ENCODE peak calls at places on chromosomes 16 and 17, in eight cellular contexts. One of them, this sample, is unnamed.

GRCh38 chr17:3754458-3755334 is 31.0 kb downstream of the HASPIN start:
- DNase-seq in aorta: no peak
- DNase-seq in iPS DF 6.9: peak; percentile 91
- DNase-seq in CD8-positive, alpha-beta T cell: peak; percentile 71
- DNase-seq in kidney epithelial cell: no peak
- DNase-seq in endodermal cell: peak; percentile 100
- DNase-seq in GM23338: peak; percentile 100
- DNase-seq in bronchial epithelial cell: peak; percentile 93
- DNase-seq in this sample: no peak

GRCh38 chr17:688100-688989 is 26.3 kb downstream of the VPS53 start:
- DNase-seq in iPS DF 6.9: no peak
- DNase-seq in bronchial epithelial cell: no peak
- DNase-seq in endodermal cell: peak; percentile 73
- DNase-seq in kidney epithelial cell: no peak
- DNase-seq in aorta: no peak
- DNase-seq in CD8-positive, alpha-beta T cell: no peak
- DNase-seq in GM23338: peak; percentile 67
- DNase-seq in this sample: no peak

GRCh38 chr16:56012479-56012811 is 137.3 kb upstream of the CES5A start:
- DNase-seq in kidney epithelial cell: no peak
- DNase-seq in iPS DF 6.9: no peak
- DNase-seq in bronchial epithelial cell: no peak
- DNase-seq in GM23338: no peak
- DNase-seq in CD8-positive, alpha-beta T cell: no peak
- DNase-seq in aorta: no peak
- DNase-seq in endodermal cell: no peak
- DNase-seq in this sample: no peak

GRCh38 chr16:88968589-88969280 is 8.3 kb downstream of the CBFA2T3 start:
- DNase-seq in GM23338: no peak
- DNase-seq in CD8-positive, alpha-beta T cell: no peak
- DNase-seq in endodermal cell: no peak
- DNase-seq in kidney epithelial cell: no peak
- DNase-seq in bronchial epithelial cell: no peak
- DNase-seq in iPS DF 6.9: no peak
- DNase-seq in aorta: no peak
- DNase-seq in this sample: no peak

GRCh38 chr16:65121870-65122723 is at the start of gene CDH11:
- DNase-seq in GM23338: peak; percentile 78
- DNase-seq in aorta: peak; percentile 90
- DNase-seq in endodermal cell: peak; percentile 84
- DNase-seq in bronchial epithelial cell: peak; percentile 37
- DNase-seq in CD8-positive, alpha-beta T cell: no peak
- DNase-seq in kidney epithelial cell: no peak
- DNase-seq in iPS DF 6.9: no peak
- DNase-seq in this sample: peak; percentile 38

GRCh38 chr17:48634446-48635208 is 8.5 kb upstream of the HOXB9 start:
- DNase-seq in CD8-positive, alpha-beta T cell: no peak
- DNase-seq in bronchial epithelial cell: no peak
- DNase-seq in endodermal cell: peak; percentile 41
- DNase-seq in aorta: peak; percentile 59
- DNase-seq in iPS DF 6.9: no peak
- DNase-seq in kidney epithelial cell: no peak
- DNase-seq in GM23338: no peak
- DNase-seq in this sample: no peak

GRCh38 chr17:65292430-65292829 is 155.3 kb downstream of the RGS9 start:
- DNase-seq in aorta: no peak
- DNase-seq in CD8-positive, alpha-beta T cell: no peak
- DNase-seq in iPS DF 6.9: no peak
- DNase-seq in endodermal cell: no peak
- DNase-seq in kidney epithelial cell: no peak
- DNase-seq in bronchial epithelial cell: no peak
- DNase-seq in GM23338: no peak
- DNase-seq in this sample: no peak

GRCh38 chr17:11251561-11252107 is 10.6 kb downstream of the SHISA6 start:
- DNase-seq in aorta: no peak
- DNase-seq in bronchial epithelial cell: no peak
- DNase-seq in CD8-positive, alpha-beta T cell: no peak
- DNase-seq in kidney epithelial cell: no peak
- DNase-seq in endodermal cell: no peak
- DNase-seq in iPS DF 6.9: no peak
- DNase-seq in GM23338: no peak
- DNase-seq in this sample: no peak

GRCh38 chr17:55444471-55445441 is 23.1 kb upstream of the MMD start:
- DNase-seq in kidney epithelial cell: peak; percentile 45
- DNase-seq in CD8-positive, alpha-beta T cell: no peak
- DNase-seq in aorta: no peak
- DNase-seq in bronchial epithelial cell: peak; percentile 16
- DNase-seq in GM23338: no peak
- DNase-seq in endodermal cell: no peak
- DNase-seq in iPS DF 6.9: no peak
- DNase-seq in this sample: no peak

GRCh38 chr17:29892201-29892600 is 37.8 kb downstream of the SSH2 start:
- DNase-seq in aorta: no peak
- DNase-seq in kidney epithelial cell: no peak
- DNase-seq in iPS DF 6.9: no peak
- DNase-seq in bronchial epithelial cell: no peak
- DNase-seq in endodermal cell: no peak
- DNase-seq in CD8-positive, alpha-beta T cell: no peak
- DNase-seq in GM23338: no peak
- DNase-seq in this sample: no peak

GRCh38 chr16:28616636-28617035 is 6.8 kb upstream of the SULT1A1 start:
- DNase-seq in iPS DF 6.9: no peak
- DNase-seq in CD8-positive, alpha-beta T cell: no peak
- DNase-seq in GM23338: no peak
- DNase-seq in aorta: no peak
- DNase-seq in bronchial epithelial cell: no peak
- DNase-seq in endodermal cell: peak; percentile 31
- DNase-seq in kidney epithelial cell: no peak
- DNase-seq in this sample: no peak

GRCh38 chr17:57008958-57009357 is 31.0 kb downstream of the SCPEP1 start:
- DNase-seq in bronchial epithelial cell: no peak
- DNase-seq in aorta: no peak
- DNase-seq in kidney epithelial cell: no peak
- DNase-seq in GM23338: no peak
- DNase-seq in CD8-positive, alpha-beta T cell: no peak
- DNase-seq in endodermal cell: no peak
- DNase-seq in iPS DF 6.9: no peak
- DNase-seq in this sample: no peak

GRCh38 chr17:80892019-80892855 is 99.4 kb upstream of the CHMP6 start:
- DNase-seq in bronchial epithelial cell: peak; percentile 98
- DNase-seq in iPS DF 6.9: no peak
- DNase-seq in GM23338: no peak
- DNase-seq in aorta: peak; percentile 91
- DNase-seq in kidney epithelial cell: peak; percentile 95
- DNase-seq in endodermal cell: no peak
- DNase-seq in CD8-positive, alpha-beta T cell: peak; percentile 55
- DNase-seq in this sample: peak; percentile 93

GRCh38 chr16:71807905-71808592 is 585 bp downstream of the AP1G1 start:
- DNase-seq in endodermal cell: peak; percentile 47
- DNase-seq in iPS DF 6.9: no peak
- DNase-seq in kidney epithelial cell: no peak
- DNase-seq in CD8-positive, alpha-beta T cell: no peak
- DNase-seq in aorta: no peak
- DNase-seq in GM23338: peak; percentile 32
- DNase-seq in bronchial epithelial cell: peak; percentile 40
- DNase-seq in this sample: no peak

GRCh38 chr16:71526111-71526998 is at the start of gene CHST4:
- DNase-seq in GM23338: peak; percentile 93
- DNase-seq in aorta: no peak
- DNase-seq in kidney epithelial cell: peak; percentile 26
- DNase-seq in CD8-positive, alpha-beta T cell: no peak
- DNase-seq in endodermal cell: peak; percentile 96
- DNase-seq in iPS DF 6.9: peak; percentile 76
- DNase-seq in bronchial epithelial cell: peak; percentile 71
- DNase-seq in this sample: peak; percentile 2

GRCh38 chr17:71327376-71328059 is 793.3 kb upstream of the SOX9 start:
- DNase-seq in endodermal cell: no peak
- DNase-seq in GM23338: no peak
- DNase-seq in CD8-positive, alpha-beta T cell: no peak
- DNase-seq in iPS DF 6.9: no peak
- DNase-seq in aorta: no peak
- DNase-seq in bronchial epithelial cell: peak; percentile 51
- DNase-seq in kidney epithelial cell: no peak
- DNase-seq in this sample: no peak

GRCh38 chr17:1011760-1012735 is 15.1 kb downstream of the TIMM22 start:
- DNase-seq in endodermal cell: no peak
- DNase-seq in kidney epithelial cell: no peak
- DNase-seq in iPS DF 6.9: no peak
- DNase-seq in bronchial epithelial cell: no peak
- DNase-seq in CD8-positive, alpha-beta T cell: no peak
- DNase-seq in GM23338: no peak
- DNase-seq in aorta: peak; percentile 75
- DNase-seq in this sample: no peak

GRCh38 chr17:81923302-81924260 is 4.0 kb downstream of the MAFG start:
- DNase-seq in CD8-positive, alpha-beta T cell: no peak
- DNase-seq in bronchial epithelial cell: peak; percentile 38
- DNase-seq in endodermal cell: peak; percentile 94
- DNase-seq in iPS DF 6.9: no peak
- DNase-seq in aorta: peak; percentile 91
- DNase-seq in kidney epithelial cell: peak; percentile 23
- DNase-seq in GM23338: peak; percentile 84
- DNase-seq in this sample: no peak

GRCh38 chr17:36133629-36134259 is 30.1 kb downstream of the CCL4 start:
- DNase-seq in aorta: no peak
- DNase-seq in GM23338: no peak
- DNase-seq in bronchial epithelial cell: peak; percentile 7
- DNase-seq in iPS DF 6.9: no peak
- DNase-seq in endodermal cell: peak; percentile 21
- DNase-seq in kidney epithelial cell: no peak
- DNase-seq in CD8-positive, alpha-beta T cell: no peak
- DNase-seq in this sample: no peak

GRCh38 chr17:28390984-28391383 is 15.0 kb downstream of the SLC46A1 start:
- DNase-seq in iPS DF 6.9: no peak
- DNase-seq in CD8-positive, alpha-beta T cell: no peak
- DNase-seq in kidney epithelial cell: no peak
- DNase-seq in aorta: no peak
- DNase-seq in GM23338: no peak
- DNase-seq in bronchial epithelial cell: no peak
- DNase-seq in endodermal cell: no peak
- DNase-seq in this sample: no peak
- H3K36me3 ChIP-seq in iPS DF 6.9: no peaks in the 10 kb centered on the region
- H3K36me3 ChIP-seq in CD8-positive, alpha-beta T cell: peaks cover 21% of the 10 kb centered on the region
- H3K36me3 ChIP-seq in kidney epithelial cell: no peaks in the 10 kb centered on the region
- H3K36me3 ChIP-seq in aorta: no peaks in the 10 kb centered on the region
- H3K36me3 ChIP-seq in GM23338: no peaks in the 10 kb centered on the region
- H3K36me3 ChIP-seq in bronchial epithelial cell: no peaks in the 10 kb centered on the region
- H3K36me3 ChIP-seq in endodermal cell: no peaks in the 10 kb centered on the region
- H3K36me3 ChIP-seq in this sample: peaks cover 10% of the 10 kb centered on the region

GRCh38 chr16:3597676-3598075 is 13.7 kb downstream of the SLX4 start:
- DNase-seq in CD8-positive, alpha-beta T cell: no peak
- DNase-seq in kidney epithelial cell: no peak
- DNase-seq in endodermal cell: no peak
- DNase-seq in bronchial epithelial cell: no peak
- DNase-seq in GM23338: no peak
- DNase-seq in iPS DF 6.9: no peak
- DNase-seq in aorta: peak; percentile 41
- DNase-seq in this sample: no peak
- H3K36me3 ChIP-seq in CD8-positive, alpha-beta T cell: peaks cover 3% of the 10 kb centered on the region
- H3K36me3 ChIP-seq in kidney epithelial cell: no peaks in the 10 kb centered on the region
- H3K36me3 ChIP-seq in endodermal cell: peaks cover 39% of the 10 kb centered on the region
- H3K36me3 ChIP-seq in bronchial epithelial cell: peaks cover 3% of the 10 kb centered on the region
- H3K36me3 ChIP-seq in GM23338: peaks cover 10% of the 10 kb centered on the region
- H3K36me3 ChIP-seq in iPS DF 6.9: peaks cover 27% of the 10 kb centered on the region
- H3K36me3 ChIP-seq in aorta: no peaks in the 10 kb centered on the region
- H3K36me3 ChIP-seq in this sample: peaks cover 2% of the 10 kb centered on the region

GRCh38 chr17:67109111-67109510 is 64.8 kb downstream of the CACNG1 start:
- DNase-seq in kidney epithelial cell: no peak
- DNase-seq in CD8-positive, alpha-beta T cell: no peak
- DNase-seq in GM23338: no peak
- DNase-seq in bronchial epithelial cell: no peak
- DNase-seq in aorta: no peak
- DNase-seq in iPS DF 6.9: no peak
- DNase-seq in endodermal cell: no peak
- DNase-seq in this sample: no peak

GRCh38 chr17:67110619-67111018 is 66.3 kb downstream of the CACNG1 start:
- DNase-seq in endodermal cell: no peak
- DNase-seq in aorta: no peak
- DNase-seq in kidney epithelial cell: no peak
- DNase-seq in iPS DF 6.9: no peak
- DNase-seq in CD8-positive, alpha-beta T cell: no peak
- DNase-seq in bronchial epithelial cell: no peak
- DNase-seq in GM23338: no peak
- DNase-seq in this sample: no peak

GRCh38 chr17:67108411-67108810 is 64.1 kb downstream of the CACNG1 start:
- DNase-seq in GM23338: no peak
- DNase-seq in CD8-positive, alpha-beta T cell: no peak
- DNase-seq in aorta: no peak
- DNase-seq in iPS DF 6.9: no peak
- DNase-seq in kidney epithelial cell: no peak
- DNase-seq in bronchial epithelial cell: no peak
- DNase-seq in endodermal cell: no peak
- DNase-seq in this sample: no peak

GRCh38 chr17:67107811-67108210 is 63.5 kb downstream of the CACNG1 start:
- DNase-seq in bronchial epithelial cell: no peak
- DNase-seq in GM23338: no peak
- DNase-seq in endodermal cell: no peak
- DNase-seq in iPS DF 6.9: no peak
- DNase-seq in CD8-positive, alpha-beta T cell: no peak
- DNase-seq in kidney epithelial cell: no peak
- DNase-seq in aorta: no peak
- DNase-seq in this sample: peak; percentile 27

GRCh38 chr17:67105213-67105612 is 60.9 kb downstream of the CACNG1 start:
- DNase-seq in aorta: no peak
- DNase-seq in GM23338: no peak
- DNase-seq in CD8-positive, alpha-beta T cell: no peak
- DNase-seq in endodermal cell: no peak
- DNase-seq in iPS DF 6.9: no peak
- DNase-seq in kidney epithelial cell: no peak
- DNase-seq in bronchial epithelial cell: peak; percentile 42
- DNase-seq in this sample: peak; percentile 38
- H3K36me3 ChIP-seq in aorta: peaks cover 4% of the 10 kb centered on the region
- H3K36me3 ChIP-seq in GM23338: peaks cover 16% of the 10 kb centered on the region
- H3K36me3 ChIP-seq in CD8-positive, alpha-beta T cell: peaks cover 21% of the 10 kb centered on the region
- H3K36me3 ChIP-seq in endodermal cell: peaks cover 62% of the 10 kb centered on the region
- H3K36me3 ChIP-seq in iPS DF 6.9: peaks cover 5% of the 10 kb centered on the region
- H3K36me3 ChIP-seq in kidney epithelial cell: peaks cover 3% of the 10 kb centered on the region
- H3K36me3 ChIP-seq in bronchial epithelial cell: peaks cover 14% of the 10 kb centered on the region
- H3K36me3 ChIP-seq in this sample: peaks cover 11% of the 10 kb centered on the region

GRCh38 chr16:23539984-23540816 is 16.9 kb downstream of the EARS2 start:
- DNase-seq in aorta: no peak
- DNase-seq in GM23338: no peak
- DNase-seq in bronchial epithelial cell: peak; percentile 71
- DNase-seq in CD8-positive, alpha-beta T cell: no peak
- DNase-seq in endodermal cell: no peak
- DNase-seq in iPS DF 6.9: no peak
- DNase-seq in kidney epithelial cell: no peak
- DNase-seq in this sample: no peak
- H3K36me3 ChIP-seq in aorta: peaks cover 6% of the 10 kb centered on the region
- H3K36me3 ChIP-seq in GM23338: peaks cover 43% of the 10 kb centered on the region
- H3K36me3 ChIP-seq in bronchial epithelial cell: peaks cover 5% of the 10 kb centered on the region
- H3K36me3 ChIP-seq in CD8-positive, alpha-beta T cell: peaks cover 31% of the 10 kb centered on the region
- H3K36me3 ChIP-seq in endodermal cell: peaks cover 56% of the 10 kb centered on the region
- H3K36me3 ChIP-seq in iPS DF 6.9: peaks cover 35% of the 10 kb centered on the region
- H3K36me3 ChIP-seq in kidney epithelial cell: peaks cover 1% of the 10 kb centered on the region
- H3K36me3 ChIP-seq in this sample: peaks cover 8% of the 10 kb centered on the region

This sample was measured in BJ.